ENCODE peak calls at places on chromosomes 3 and 15, in seven cellular contexts. G is BE2C, F is left ventricle myocardium inferior, R is NB4, Q is OCI-LY7, M is HCT116, A is brain microvascular endothelial cell. L is an unnamed sample.

GRCh38 chr3:64133991-64134390 is 91.3 kb downstream of the PRICKLE2 start:
- DNase-seq in G (no peak), F (no peak), R (no peak), Q (no peak), M (no peak), A (no peak), L (no peak)

GRCh38 chr3:55489804-55490132 is 2.7 kb upstream of the WNT5A start:
- DNase-seq in G (no peak), F (peak; percentile 22), R (no peak), Q (no peak), M (no peak), A (no peak), L (no peak)

GRCh38 chr3:66439666-66440344 is 61.0 kb downstream of the LRIG1 start:
- DNase-seq in G (no peak), F (no peak), R (peak; percentile 20), Q (peak; percentile 50), M (no peak), A (no peak), L (no peak)

GRCh38 chr3:63724987-63725386 is 72.5 kb downstream of the SNTN start:
- DNase-seq in G (no peak), F (no peak), R (no peak), Q (no peak), M (no peak), A (peak; percentile 92), L (no peak)

GRCh38 chr15:40578892-40579291 is 9.8 kb downstream of the RPUSD2 start:
- DNase-seq in G (no peak), F (no peak), R (no peak), Q (no peak), M (no peak), A (no peak), L (no peak)

GRCh38 chr3:195319060-195319459 is 48.1 kb upstream of the XXYLT1 start:
- DNase-seq in G (no peak), F (no peak), R (peak; percentile 6), Q (peak; percentile 33), M (no peak), A (no peak), L (no peak)

GRCh38 chr3:50587373-50587772 is 18.1 kb downstream of the HEMK1 start:
- DNase-seq in G (no peak), F (no peak), R (no peak), Q (no peak), M (no peak), A (peak; percentile 13), L (no peak)

GRCh38 chr15:40066531-40066930 is 27.6 kb upstream of the SRP14 start:
- DNase-seq in G (no peak), F (no peak), R (no peak), Q (no peak), M (no peak), A (no peak), L (no peak)

GRCh38 chr15:75045332-75046015 is 22.1 kb downstream of the PPCDC start:
- DNase-seq in G (no peak), F (no peak), R (no peak), Q (no peak), M (no peak), A (no peak), L (no peak)

GRCh38 chr15:50108446-50108845 is 10.6 kb downstream of the ATP8B4 start:
- DNase-seq in G (no peak), F (no peak), R (peak; percentile 87), Q (no peak), M (no peak), A (no peak), L (no peak)

GRCh38 chr15:38707802-38708671 is 143.4 kb upstream of the RASGRP1 start:
- DNase-seq in G (peak; percentile 32), F (no peak), R (peak; percentile 57), Q (peak; percentile 59), M (peak; percentile 53), A (peak; percentile 63), L (no peak)

GRCh38 chr3:188006726-188007393 is 147.1 kb upstream of the LPP start:
- DNase-seq in G (peak; percentile 69), F (no peak), R (no peak), Q (peak; percentile 60), M (no peak), A (no peak), L (no peak)

GRCh38 chr3:192833177-192833890 is 84.3 kb downstream of the MB21D2 start:
- DNase-seq in G (no peak), F (no peak), R (no peak), Q (no peak), M (no peak), A (peak; percentile 85), L (no peak)

GRCh38 chr3:133880287-133880686 is 15.4 kb downstream of the RAB6B start:
- DNase-seq in G (no peak), F (no peak), R (no peak), Q (no peak), M (no peak), A (no peak), L (no peak)

GRCh38 chr3:11001020-11001657 is 8.6 kb downstream of the SLC6A1 start:
- DNase-seq in G (no peak), F (no peak), R (peak; percentile 35), Q (no peak), M (no peak), A (no peak), L (no peak)

GRCh38 chr3:195549931-195550519 is 6.9 kb upstream of the PPP1R2 start:
- DNase-seq in G (no peak), F (no peak), R (peak; percentile 18), Q (peak; percentile 78), M (no peak), A (no peak), L (no peak)

GRCh38 chr3:28935141-28935540 is 345.7 kb upstream of the RBMS3 start:
- DNase-seq in G (no peak), F (no peak), R (no peak), Q (no peak), M (no peak), A (no peak), L (no peak)

GRCh38 chr3:154131850-154132249 is 10.7 kb downstream of the ARHGEF26 start:
- DNase-seq in G (no peak), F (no peak), R (no peak), Q (no peak), M (no peak), A (no peak), L (no peak)

GRCh38 chr3:101730839-101731238 is 6.4 kb downstream of the CEP97 start:
- DNase-seq in G (no peak), F (no peak), R (no peak), Q (no peak), M (no peak), A (no peak), L (no peak)

GRCh38 chr3:162743091-162743490 is 1246.5 kb downstream of the OTOL1 start:
- DNase-seq in G (peak; percentile 49), F (no peak), R (no peak), Q (no peak), M (no peak), A (no peak), L (no peak)

GRCh38 chr15:63601727-63602185 is 4.6 kb downstream of the FBXL22 start:
- DNase-seq in G (no peak), F (no peak), R (no peak), Q (no peak), M (no peak), A (no peak), L (no peak)

GRCh38 chr3:13009132-13009945 is 63.9 kb downstream of the IQSEC1 start:
- DNase-seq in G (no peak), F (peak; percentile 69), R (peak; percentile 97), Q (peak; percentile 88), M (no peak), A (no peak), L (no peak)

GRCh38 chr3:51686512-51687215 is 15.6 kb downstream of the TEX264 start:
- DNase-seq in G (no peak), F (peak; percentile 64), R (peak; percentile 97), Q (peak; percentile 72), M (no peak), A (no peak), L (no peak)

GRCh38 chr3:38141952-38142273 is 3.5 kb downstream of the MYD88 start:
- DNase-seq in G (no peak), F (no peak), R (no peak), Q (no peak), M (no peak), A (no peak), L (peak; percentile 15)

GRCh38 chr3:197700095-197700494 is 36.6 kb downstream of the RUBCN start:
- DNase-seq in G (no peak), F (no peak), R (no peak), Q (no peak), M (no peak), A (no peak), L (no peak)

DNA sequence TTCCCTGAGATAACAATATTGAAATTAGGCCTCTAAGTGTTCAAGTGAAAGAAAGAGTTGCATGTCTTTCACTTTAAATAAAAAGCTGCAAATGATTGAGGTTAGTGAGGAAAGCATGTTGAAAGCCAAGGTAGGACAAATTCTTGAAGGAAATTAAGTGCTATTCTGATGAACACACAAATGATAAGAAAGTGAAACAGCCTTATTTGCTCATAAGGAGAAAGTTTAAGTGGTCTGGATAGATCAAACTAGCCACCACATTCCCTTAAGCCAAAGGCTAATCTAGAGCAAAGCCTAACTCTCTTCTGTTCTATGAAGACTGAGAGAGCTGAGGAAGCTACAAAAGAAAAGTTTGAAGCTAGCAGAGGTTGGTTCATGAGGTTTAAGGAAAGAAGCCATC is 36.1 kb downstream of the CRTC3 start:
- DNase-seq in G (no peak), F (no peak), R (no peak), Q (no peak), M (no peak), A (no peak), L (no peak)
- TF ChIP-seq CTCF in G (no peak), F (no peak), R (no peak), Q (no peak), M (no peak), A (no peak), L (no peak)

GRCh38 chr15:65214010-65214409 is 2.7 kb upstream of the CILP start:
- DNase-seq in G (no peak), F (no peak), R (no peak), Q (no peak), M (no peak), A (no peak), L (no peak)

GRCh38 chr15:65213241-65213640 is 2.0 kb upstream of the CILP start:
- DNase-seq in G (no peak), F (no peak), R (no peak), Q (no peak), M (no peak), A (no peak), L (no peak)

GRCh38 chr15:65211157-65211982 is at the start of gene CILP:
- DNase-seq in G (peak; percentile 68), F (peak; percentile 53), R (no peak), Q (no peak), M (no peak), A (peak; percentile 45), L (no peak)

GRCh38 chr15:65209701-65210643 is 1.3 kb downstream of the CILP start:
- DNase-seq in G (no peak), F (peak; percentile 35), R (no peak), Q (no peak), M (no peak), A (no peak), L (no peak)

GRCh38 chr15:65212097-65212496 is 824 bp upstream of the CILP start:
- DNase-seq in G (peak; percentile 38), F (no peak), R (peak; percentile 68), Q (peak; percentile 67), M (no peak), A (no peak), L (no peak)
- TF ChIP-seq CTCF in G (peak; percentile 59), F (peak; percentile 40), R (peak; percentile 75), Q (peak; percentile 85), M (peak; percentile 86), A (peak; percentile 66), L (no peak)

GRCh38 chr3:44337253-44337652 is 1.3 kb upstream of the TCAIM start:
- DNase-seq in G (no peak), F (no peak), R (peak; percentile 23), Q (peak; percentile 5), M (no peak), A (no peak), L (no peak)
- TF ChIP-seq CTCF in G (no peak), F (no peak), R (no peak), Q (no peak), M (peak; percentile 11), A (no peak), L (no peak)

GRCh38 chr3:185199671-185200070 is 46.8 kb upstream of the C3orf70 start:
- DNase-seq in G (no peak), F (no peak), R (no peak), Q (no peak), M (no peak), A (no peak), L (no peak)
- TF ChIP-seq CTCF in G (peak; percentile 28), F (no peak), R (no peak), Q (peak; percentile 43), M (peak; percentile 18), A (peak; percentile 22), L (no peak)